ENCODE peak calls at places on chromosome 4, in six cellular contexts. One of them, this sample, is unnamed.
A peak's percentile ranks its signal among the peaks of the same experiment; 100 is the strongest.

GRCh38 chr4:137393043-137393442 is 139.3 kb downstream of the PCDH18 start:
- DNase-seq in sigmoid colon: no peak
- DNase-seq in AG04450: no peak
- DNase-seq in left ventricle myocardium superior: no peak
- DNase-seq in heart right ventricle: peak; percentile 36
- DNase-seq in NCI-H2081: peak; percentile 50
- DNase-seq in this sample: no peak

GRCh38 chr4:161803171-161803570 is 360.6 kb downstream of the FSTL5 start:
- DNase-seq in sigmoid colon: no peak
- DNase-seq in AG04450: no peak
- DNase-seq in left ventricle myocardium superior: no peak
- DNase-seq in heart right ventricle: no peak
- DNase-seq in NCI-H2081: no peak
- DNase-seq in this sample: no peak

GRCh38 chr4:184854673-184855072 is 28.9 kb upstream of the ACSL1 start:
- DNase-seq in sigmoid colon: no peak
- DNase-seq in AG04450: no peak
- DNase-seq in left ventricle myocardium superior: no peak
- DNase-seq in heart right ventricle: no peak
- DNase-seq in NCI-H2081: no peak
- DNase-seq in this sample: no peak

GRCh38 chr4:98470366-98470765 is 188.0 kb downstream of the TSPAN5 start:
- DNase-seq in sigmoid colon: no peak
- DNase-seq in AG04450: no peak
- DNase-seq in left ventricle myocardium superior: no peak
- DNase-seq in heart right ventricle: no peak
- DNase-seq in NCI-H2081: no peak
- DNase-seq in this sample: no peak

GRCh38 chr4:128810871-128811570 is 1.5 kb downstream of the JADE1 start:
- DNase-seq in sigmoid colon: peak; percentile 89
- DNase-seq in AG04450: peak; percentile 81
- DNase-seq in left ventricle myocardium superior: peak; percentile 87
- DNase-seq in heart right ventricle: peak; percentile 76
- DNase-seq in NCI-H2081: peak; percentile 81
- DNase-seq in this sample: peak; percentile 69

GRCh38 chr4:112801341-112801740 is 164.4 kb downstream of the LARP7 start:
- DNase-seq in sigmoid colon: no peak
- DNase-seq in AG04450: no peak
- DNase-seq in left ventricle myocardium superior: no peak
- DNase-seq in heart right ventricle: no peak
- DNase-seq in NCI-H2081: no peak
- DNase-seq in this sample: no peak

GRCh38 chr4:15543537-15544195 is 74.0 kb downstream of the CC2D2A start:
- DNase-seq in sigmoid colon: no peak
- DNase-seq in AG04450: no peak
- DNase-seq in left ventricle myocardium superior: no peak
- DNase-seq in heart right ventricle: no peak
- DNase-seq in NCI-H2081: no peak
- DNase-seq in this sample: no peak

GRCh38 chr4:182745268-182745667 is 171.9 kb downstream of the DCTD start:
- DNase-seq in sigmoid colon: no peak
- DNase-seq in AG04450: no peak
- DNase-seq in left ventricle myocardium superior: no peak
- DNase-seq in heart right ventricle: no peak
- DNase-seq in NCI-H2081: peak; percentile 67
- DNase-seq in this sample: no peak

GRCh38 chr4:139861471-139861870 is 195.9 kb downstream of the MGST2 start:
- DNase-seq in sigmoid colon: no peak
- DNase-seq in AG04450: no peak
- DNase-seq in left ventricle myocardium superior: peak; percentile 37
- DNase-seq in heart right ventricle: peak; percentile 22
- DNase-seq in NCI-H2081: no peak
- DNase-seq in this sample: no peak

GRCh38 chr4:9968472-9968871 is 52.8 kb downstream of the SLC2A9 start:
- DNase-seq in sigmoid colon: no peak
- DNase-seq in AG04450: peak; percentile 16
- DNase-seq in left ventricle myocardium superior: no peak
- DNase-seq in heart right ventricle: no peak
- DNase-seq in NCI-H2081: no peak
- DNase-seq in this sample: no peak

GRCh38 chr4:15010038-15010585 is 7.8 kb downstream of the CPEB2 start:
- DNase-seq in sigmoid colon: no peak
- DNase-seq in AG04450: no peak
- DNase-seq in left ventricle myocardium superior: no peak
- DNase-seq in heart right ventricle: no peak
- DNase-seq in NCI-H2081: no peak
- DNase-seq in this sample: no peak

GRCh38 chr4:145528601-145529000 is 46.9 kb downstream of the SMAD1 start:
- DNase-seq in sigmoid colon: no peak
- DNase-seq in AG04450: no peak
- DNase-seq in left ventricle myocardium superior: no peak
- DNase-seq in heart right ventricle: no peak
- DNase-seq in NCI-H2081: no peak
- DNase-seq in this sample: no peak

GRCh38 chr4:141630854-141631253 is 5.5 kb upstream of the IL15 start:
- DNase-seq in sigmoid colon: no peak
- DNase-seq in AG04450: no peak
- DNase-seq in left ventricle myocardium superior: no peak
- DNase-seq in heart right ventricle: no peak
- DNase-seq in NCI-H2081: no peak
- DNase-seq in this sample: no peak

GRCh38 chr4:10567766-10568165 is 110.5 kb upstream of the ZNF518B start:
- DNase-seq in sigmoid colon: no peak
- DNase-seq in AG04450: no peak
- DNase-seq in left ventricle myocardium superior: no peak
- DNase-seq in heart right ventricle: no peak
- DNase-seq in NCI-H2081: no peak
- DNase-seq in this sample: no peak